ENCODE peak calls at places on chromosome 6, in four cellular contexts. B is substantia nigra; D is activated CD8-positive, alpha-beta memory T cell treated with anti-CD3 and anti-CD28 coated beads for 1 hour; C is mesothelial cell of epicardium. R is an unnamed sample.

GRCh38 chr6:111663232-111663631 is 57.6 kb upstream of the TRAF3IP2 start:
- DNase-seq in B (peak), D (no peak), C (no peak), R (no peak)

GRCh38 chr6:27091661-27092315 is 155.7 kb upstream of the PRSS16 start:
- DNase-seq in B (no peak), D (no peak), C (peak), R (no peak)

GRCh38 chr6:118567974-118568373 is 19.9 kb downstream of the PLN start:
- DNase-seq in B (no peak), D (no peak), C (no peak), R (no peak)

GRCh38 chr6:167588181-167588919 is 238.4 kb upstream of the AFDN start:
- DNase-seq in B (no peak), D (no peak), C (peak), R (no peak)

GRCh38 chr6:89122625-89123024 is 4.8 kb upstream of the SRSF12 start:
- DNase-seq in B (no peak), D (no peak), C (no peak), R (no peak)

GRCh38 chr6:22886881-22887581 is 317.7 kb downstream of the HDGFL1 start:
- DNase-seq in B (no peak), D (no peak), C (no peak), R (no peak)

GRCh38 chr6:158697798-158698197 is 47.9 kb downstream of the SYTL3 start:
- DNase-seq in B (no peak), D (no peak), C (no peak), R (no peak)

GRCh38 chr6:35713426-35713825 is 23.4 kb upstream of the ARMC12 start:
- DNase-seq in B (no peak), D (no peak), C (no peak), R (no peak)

GRCh38 chr6:121879149-121879548 is 443.7 kb downstream of the GJA1 start:
- DNase-seq in B (no peak), D (no peak), C (no peak), R (no peak)

GRCh38 chr6:168089186-168090063 is 10.4 kb upstream of the FRMD1 start:
- DNase-seq in B (no peak), D (no peak), C (no peak), R (no peak)

GRCh38 chr6:41967312-41968287 is 26.0 kb upstream of the CCND3 start:
- DNase-seq in B (no peak), D (no peak), C (no peak), R (no peak)

GRCh38 chr6:100175814-100176275 is 181.8 kb upstream of the MCHR2 start:
- DNase-seq in B (no peak), D (no peak), C (no peak), R (no peak)

R was measured in hippocampal formation.